ENCODE peak calls at places on chromosome 2, in five cellular contexts. One of them, this sample, is unnamed.

GRCh38 chr2:180077295-180077906 is 70.3 kb upstream of the CWC22 start:
- DNase-seq in IMR-90: peak
- DNase-seq in uterus: no peak
- DNase-seq in CD8-positive, alpha-beta T cell: no peak
- DNase-seq in fibroblast of villous mesenchyme: peak
- DNase-seq in this sample: no peak

GRCh38 chr2:112164876-112165275 is 26.7 kb downstream of the FBLN7 start:
- DNase-seq in IMR-90: no peak
- DNase-seq in uterus: no peak
- DNase-seq in CD8-positive, alpha-beta T cell: no peak
- DNase-seq in fibroblast of villous mesenchyme: no peak
- DNase-seq in this sample: no peak

GRCh38 chr2:199940373-199940772 is 14.9 kb downstream of the TYW5 start:
- DNase-seq in IMR-90: peak
- DNase-seq in uterus: no peak
- DNase-seq in CD8-positive, alpha-beta T cell: no peak
- DNase-seq in fibroblast of villous mesenchyme: peak
- DNase-seq in this sample: no peak

GRCh38 chr2:164992818-164993217 is 37.5 kb upstream of the SLC38A11 start:
- DNase-seq in IMR-90: peak
- DNase-seq in uterus: no peak
- DNase-seq in CD8-positive, alpha-beta T cell: peak
- DNase-seq in fibroblast of villous mesenchyme: peak
- DNase-seq in this sample: no peak

GRCh38 chr2:55581435-55581834 is 36.0 kb downstream of the PPP4R3B start:
- DNase-seq in IMR-90: no peak
- DNase-seq in uterus: no peak
- DNase-seq in CD8-positive, alpha-beta T cell: no peak
- DNase-seq in fibroblast of villous mesenchyme: no peak
- DNase-seq in this sample: no peak

GRCh38 chr2:45734952-45735351 is 83.5 kb downstream of the PRKCE start:
- DNase-seq in IMR-90: no peak
- DNase-seq in uterus: no peak
- DNase-seq in CD8-positive, alpha-beta T cell: no peak
- DNase-seq in fibroblast of villous mesenchyme: no peak
- DNase-seq in this sample: no peak

GRCh38 chr2:18544171-18544570 is 16.3 kb downstream of the RDH14 start:
- DNase-seq in IMR-90: no peak
- DNase-seq in uterus: no peak
- DNase-seq in CD8-positive, alpha-beta T cell: no peak
- DNase-seq in fibroblast of villous mesenchyme: no peak
- DNase-seq in this sample: no peak

GRCh38 chr2:141534671-141535359 is 596.0 kb downstream of the LRP1B start:
- DNase-seq in IMR-90: no peak
- DNase-seq in uterus: no peak
- DNase-seq in CD8-positive, alpha-beta T cell: no peak
- DNase-seq in fibroblast of villous mesenchyme: no peak
- DNase-seq in this sample: no peak

GRCh38 chr2:145350011-145350410 is 830.1 kb upstream of the ZEB2 start:
- DNase-seq in IMR-90: peak
- DNase-seq in uterus: no peak
- DNase-seq in CD8-positive, alpha-beta T cell: no peak
- DNase-seq in fibroblast of villous mesenchyme: peak
- DNase-seq in this sample: no peak

GRCh38 chr2:144240656-144241339 is 279.1 kb downstream of the ZEB2 start:
- DNase-seq in IMR-90: no peak
- DNase-seq in uterus: no peak
- DNase-seq in CD8-positive, alpha-beta T cell: no peak
- DNase-seq in fibroblast of villous mesenchyme: no peak
- DNase-seq in this sample: no peak

GRCh38 chr2:96407041-96407918 is 71.7 kb downstream of the NCAPH start:
- DNase-seq in IMR-90: peak
- DNase-seq in uterus: peak
- DNase-seq in CD8-positive, alpha-beta T cell: peak
- DNase-seq in fibroblast of villous mesenchyme: peak
- DNase-seq in this sample: peak
- TF ChIP-seq CTCF in IMR-90: peak
- TF ChIP-seq CTCF in uterus: peak
- TF ChIP-seq CTCF in CD8-positive, alpha-beta T cell: peak
- TF ChIP-seq CTCF in fibroblast of villous mesenchyme: peak
- TF ChIP-seq CTCF in this sample: peak

DNA sequence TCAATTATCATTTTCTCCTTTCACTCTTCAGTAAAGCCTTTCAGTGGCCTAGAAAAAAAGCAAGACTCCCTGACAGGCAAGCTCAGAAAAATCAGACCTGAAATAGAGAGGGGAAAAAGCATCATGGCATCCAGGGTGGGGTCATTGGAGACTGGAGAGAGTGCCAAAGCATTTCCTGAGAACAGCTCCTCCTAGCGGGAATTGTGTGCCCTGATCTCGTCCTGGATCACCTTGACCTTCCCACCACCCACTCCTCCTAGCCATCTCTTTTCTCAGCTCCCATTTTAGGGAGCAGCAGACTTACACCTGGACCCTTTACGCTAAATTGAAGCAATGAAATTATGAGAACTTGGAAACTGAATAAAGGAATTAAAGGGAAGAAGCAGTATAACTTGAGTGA is 176.6 kb downstream of the VWC2L start:
- DNase-seq in IMR-90: no peak
- DNase-seq in uterus: no peak
- DNase-seq in CD8-positive, alpha-beta T cell: no peak
- DNase-seq in fibroblast of villous mesenchyme: no peak
- DNase-seq in this sample: no peak
- TF ChIP-seq CTCF in IMR-90: peak
- TF ChIP-seq CTCF in uterus: no peak
- TF ChIP-seq CTCF in CD8-positive, alpha-beta T cell: no peak
- TF ChIP-seq CTCF in fibroblast of villous mesenchyme: peak
- TF ChIP-seq CTCF in this sample: no peak

DNA sequence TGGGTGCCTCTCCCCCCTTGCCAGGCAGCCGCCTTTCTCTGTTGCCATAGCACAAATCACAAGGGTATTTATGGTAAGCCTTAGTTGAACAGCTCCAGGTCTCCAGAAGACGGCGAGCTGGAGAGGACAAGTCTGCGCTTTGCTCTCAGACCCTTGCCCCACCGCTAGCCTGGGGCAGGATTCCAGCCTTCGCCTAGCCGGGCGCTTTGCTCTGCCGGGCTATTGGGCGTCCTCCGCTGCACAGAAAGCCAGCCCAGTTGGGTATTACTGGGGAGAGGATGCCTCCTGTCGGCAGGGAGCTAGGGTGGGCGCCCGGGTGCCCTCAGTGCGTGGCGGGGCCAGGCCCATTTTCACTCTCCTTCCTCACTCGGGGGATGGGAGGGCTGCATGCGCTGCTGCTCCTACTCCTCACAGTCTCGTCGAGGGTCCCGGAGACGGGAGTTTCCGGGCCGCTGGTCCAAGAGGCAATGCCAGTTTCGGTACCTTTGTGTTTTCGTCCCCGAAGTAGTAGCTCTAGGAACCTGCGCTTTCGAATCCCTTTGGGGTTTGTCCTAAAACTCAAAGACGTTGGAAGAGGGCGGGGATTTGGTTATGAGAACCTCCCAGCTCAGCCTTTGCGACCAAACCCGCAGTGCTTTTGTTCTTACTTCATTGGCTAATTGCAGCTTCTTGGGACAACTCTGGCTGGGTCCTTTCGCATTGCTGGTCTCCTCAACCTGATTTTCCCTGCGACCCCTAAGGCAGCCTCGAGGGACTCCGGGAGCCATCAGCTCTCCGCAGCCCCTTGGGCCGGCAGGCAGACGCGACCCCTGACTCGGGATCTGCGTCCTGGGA is 3.6 kb upstream of the DLX2 start:
- DNase-seq in IMR-90: peak
- DNase-seq in uterus: no peak
- DNase-seq in CD8-positive, alpha-beta T cell: no peak
- DNase-seq in fibroblast of villous mesenchyme: peak
- DNase-seq in this sample: peak
- TF ChIP-seq CTCF in IMR-90: peak
- TF ChIP-seq CTCF in uterus: no peak
- TF ChIP-seq CTCF in CD8-positive, alpha-beta T cell: peak
- TF ChIP-seq CTCF in fibroblast of villous mesenchyme: peak
- TF ChIP-seq CTCF in this sample: peak

GRCh38 chr2:33599943-33600192 is 769 bp upstream of the FAM98A start:
- DNase-seq in IMR-90: no peak
- DNase-seq in uterus: no peak
- DNase-seq in CD8-positive, alpha-beta T cell: no peak
- DNase-seq in fibroblast of villous mesenchyme: no peak
- DNase-seq in this sample: no peak

GRCh38 chr2:33598472-33599174 is 476 bp downstream of the FAM98A start:
- DNase-seq in IMR-90: peak
- DNase-seq in uterus: no peak
- DNase-seq in CD8-positive, alpha-beta T cell: peak
- DNase-seq in fibroblast of villous mesenchyme: peak
- DNase-seq in this sample: peak

GRCh38 chr2:33597026-33597425 is 2.1 kb downstream of the FAM98A start:
- DNase-seq in IMR-90: no peak
- DNase-seq in uterus: no peak
- DNase-seq in CD8-positive, alpha-beta T cell: no peak
- DNase-seq in fibroblast of villous mesenchyme: no peak
- DNase-seq in this sample: no peak

GRCh38 chr2:33602216-33602830 is 3.2 kb upstream of the FAM98A start:
- DNase-seq in IMR-90: peak
- DNase-seq in uterus: no peak
- DNase-seq in CD8-positive, alpha-beta T cell: no peak
- DNase-seq in fibroblast of villous mesenchyme: no peak
- DNase-seq in this sample: no peak

DNA sequence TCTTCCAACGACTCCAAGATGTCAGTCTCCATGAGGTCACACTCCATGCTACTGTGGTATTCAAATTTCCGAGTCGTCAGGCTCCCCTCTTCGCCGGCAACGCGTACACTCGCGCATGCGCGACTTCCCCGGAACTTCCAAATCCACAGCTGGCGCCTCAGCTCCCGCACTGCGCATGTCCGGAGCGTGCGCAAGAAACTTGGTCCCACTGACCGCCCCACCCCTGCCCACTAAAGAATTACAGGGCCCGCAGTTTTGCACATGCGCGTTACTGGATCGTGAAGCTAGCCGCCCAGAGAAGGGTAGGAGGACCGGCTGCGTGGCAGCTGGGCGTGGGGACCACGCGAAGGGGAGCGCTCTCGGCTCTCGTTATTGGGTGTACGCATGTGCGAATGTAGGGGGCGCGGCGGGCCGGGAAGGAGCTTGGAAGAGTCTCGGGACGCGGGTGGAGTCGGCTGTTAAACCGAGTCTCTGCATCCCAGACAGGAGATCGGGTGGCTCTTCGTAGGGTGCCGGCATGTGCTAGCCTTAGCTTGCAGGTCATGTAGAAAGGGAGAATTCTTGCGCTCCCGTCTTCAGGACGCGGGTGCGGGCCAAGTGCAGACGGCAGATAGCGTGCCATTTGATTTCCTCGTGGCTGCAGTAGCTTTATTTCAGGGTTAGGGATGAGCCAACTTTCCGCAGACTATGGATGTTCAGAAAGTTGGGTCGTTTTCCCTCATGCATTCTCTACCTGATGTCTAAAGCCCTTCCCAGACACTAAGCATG is at the start of gene FAM98A:
- DNase-seq in IMR-90: peak
- DNase-seq in uterus: peak
- DNase-seq in CD8-positive, alpha-beta T cell: peak
- DNase-seq in fibroblast of villous mesenchyme: peak
- DNase-seq in this sample: peak
- TF ChIP-seq CTCF in IMR-90: no peak
- TF ChIP-seq CTCF in uterus: peak
- TF ChIP-seq CTCF in CD8-positive, alpha-beta T cell: no peak
- TF ChIP-seq CTCF in fibroblast of villous mesenchyme: no peak
- TF ChIP-seq CTCF in this sample: no peak